ENCODE peak calls at places on chromosomes 5 and 9, in seven cellular contexts. X is bronchial epithelial cell, Q is IMR-90, K is NT2/D1, C is left ventricle myocardium inferior, U is esophagus squamous epithelium, L is endodermal cell. M is an unnamed sample.
A peak's percentile ranks its signal among the peaks of the same experiment; 100 is the strongest.

GRCh38 chr5:174503461-174504265 is 220.7 kb upstream of the MSX2 start:
- DNase-seq in X (peak; percentile 92), Q (peak; percentile 84), K (no peak), C (no peak), U (no peak), L (no peak), M (no peak)

GRCh38 chr5:104218200-104218599 is 655.6 kb upstream of the NUDT12 start:
- DNase-seq in X (no peak), Q (no peak), K (no peak), C (no peak), U (no peak), L (no peak), M (no peak)

GRCh38 chr5:143200781-143201398 is 202.6 kb downstream of the NR3C1 start:
- DNase-seq in X (peak; percentile 96), Q (peak; percentile 81), K (no peak), C (peak; percentile 48), U (no peak), L (no peak), M (peak; percentile 55)

GRCh38 chr9:70589571-70590263 is 175.3 kb upstream of the KLF9 start:
- DNase-seq in X (peak; percentile 27), Q (peak; percentile 90), K (no peak), C (peak; percentile 52), U (no peak), L (no peak), M (no peak)

GRCh38 chr5:122846051-122846567 is 696 bp downstream of the SNX24 start:
- DNase-seq in X (peak; percentile 89), Q (peak; percentile 73), K (no peak), C (no peak), U (no peak), L (no peak), M (no peak)

GRCh38 chr5:76836585-76836984 is 13.2 kb upstream of the S100Z start:
- DNase-seq in X (no peak), Q (no peak), K (no peak), C (no peak), U (no peak), L (no peak), M (peak; percentile 35)

GRCh38 chr9:86413966-86414880 is 60.0 kb upstream of the TUT7 start:
- DNase-seq in X (peak; percentile 39), Q (peak; percentile 50), K (no peak), C (no peak), U (no peak), L (no peak), M (no peak)

GRCh38 chr9:113872485-113873143 is 3.5 kb upstream of the ZNF618 start:
- DNase-seq in X (peak; percentile 82), Q (no peak), K (no peak), C (no peak), U (no peak), L (no peak), M (no peak)

GRCh38 chr9:69936427-69936826 is 107.2 kb upstream of the MAMDC2 start:
- DNase-seq in X (peak; percentile 93), Q (peak; percentile 93), K (no peak), C (no peak), U (no peak), L (no peak), M (no peak)

DNA sequence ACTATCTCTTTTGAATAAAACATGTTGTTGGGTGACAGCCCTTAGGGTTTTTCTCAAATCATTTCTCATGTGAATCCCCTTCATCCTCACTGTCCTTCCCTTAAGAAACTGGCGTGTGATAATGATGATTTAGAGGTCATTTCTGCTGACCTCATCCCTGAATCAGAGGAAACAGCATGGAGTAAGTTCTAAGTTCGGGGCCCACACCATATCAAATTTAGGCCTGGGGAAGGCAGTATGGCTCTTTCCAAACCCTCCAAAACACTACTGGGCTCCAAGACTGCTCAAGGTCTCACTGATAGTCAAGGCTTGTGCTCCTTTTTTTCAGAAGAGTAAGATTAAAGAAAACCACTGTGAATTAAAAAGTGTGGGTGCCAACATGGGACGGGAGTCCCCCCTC is 872 bp upstream of the SMIM3 start:
- DNase-seq in X (no peak), Q (no peak), K (no peak), C (no peak), U (no peak), L (no peak), M (no peak)
- H3K4me3 ChIP-seq in X (no peak overlapping the region), Q (no peak overlapping the region), K (no peak overlapping the region), C (peak overlapping the region; percentile 75), U (peak overlapping the region; percentile 79), L (peak overlapping the region; percentile 89), M (peak overlapping the region; percentile 88)

DNA sequence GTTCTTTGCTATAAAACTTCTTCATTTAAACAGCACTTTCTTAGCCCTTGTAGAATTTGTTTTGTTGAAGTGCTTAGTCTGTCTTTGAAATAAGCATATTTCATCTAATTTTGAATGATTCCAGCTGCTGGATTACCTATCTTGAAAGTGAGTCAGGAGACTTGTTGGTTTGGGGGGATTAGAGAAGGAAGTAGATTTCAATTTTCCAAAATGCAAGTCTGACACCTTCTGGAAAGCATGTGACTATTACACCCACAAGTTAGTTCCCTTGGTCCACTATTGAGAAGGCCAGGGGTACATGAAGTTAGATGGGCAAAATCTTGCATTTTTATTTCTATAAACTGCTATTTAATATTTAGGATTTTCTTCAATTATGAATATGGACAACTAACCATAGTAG is 96.4 kb upstream of the RANBP3L start:
- DNase-seq in X (peak; percentile 52), Q (peak; percentile 17), K (no peak), C (no peak), U (no peak), L (no peak), M (no peak)
- H3K4me3 ChIP-seq in X (no peak overlapping the region), Q (no peak overlapping the region), K (no peak overlapping the region), C (no peak overlapping the region), U (no peak overlapping the region), L (no peak overlapping the region), M (no peak overlapping the region)

GRCh38 chr9:94980947-94981632 is 254.6 kb downstream of the AOPEP start:
- DNase-seq in X (no peak), Q (no peak), K (peak; percentile 50), C (no peak), U (no peak), L (peak; percentile 73), M (no peak)

GRCh38 chr9:94982211-94982610 is 255.7 kb downstream of the AOPEP start:
- DNase-seq in X (no peak), Q (no peak), K (no peak), C (no peak), U (no peak), L (no peak), M (no peak)

GRCh38 chr9:94983552-94983951 is 257.1 kb downstream of the AOPEP start:
- DNase-seq in X (no peak), Q (no peak), K (no peak), C (no peak), U (no peak), L (no peak), M (no peak)

GRCh38 chr9:94979904-94980507 is 253.5 kb downstream of the AOPEP start:
- DNase-seq in X (no peak), Q (no peak), K (no peak), C (no peak), U (no peak), L (no peak), M (no peak)

GRCh38 chr9:94981661-94982060 is 255.2 kb downstream of the AOPEP start:
- DNase-seq in X (no peak), Q (no peak), K (no peak), C (no peak), U (no peak), L (no peak), M (no peak)
- H3K4me3 ChIP-seq in X (no peak overlapping the region), Q (no peak overlapping the region), K (no peak overlapping the region), C (no peak overlapping the region), U (no peak overlapping the region), L (no peak overlapping the region), M (no peak overlapping the region)

DNA sequence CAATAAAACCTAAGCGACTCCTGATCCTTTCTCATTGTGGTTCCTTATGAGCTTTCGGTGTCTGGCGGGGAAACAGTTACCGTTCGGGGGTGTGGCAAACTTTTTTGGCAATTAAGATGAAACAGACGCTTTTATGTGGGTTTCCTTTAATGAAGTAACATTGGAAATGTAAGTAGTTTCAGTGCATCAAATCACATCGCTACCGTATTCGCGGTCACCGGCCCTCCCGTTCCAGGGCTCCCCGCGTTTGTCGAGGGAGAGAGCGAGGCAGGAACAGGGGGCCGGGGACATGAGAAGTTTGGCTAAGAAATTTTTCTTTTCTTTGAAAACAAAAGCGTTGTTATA is 3.9 kb upstream of the IRX2 start:
- DNase-seq in X (no peak), Q (no peak), K (no peak), C (no peak), U (no peak), L (peak; percentile 60), M (no peak)
- H3K4me3 ChIP-seq in X (peak overlapping the region; percentile 35), Q (no peak overlapping the region), K (no peak overlapping the region), C (peak overlapping the region; percentile 56), U (no peak overlapping the region), L (peak overlapping the region; percentile 93), M (no peak overlapping the region)

GRCh38 chr9:131960311-131960710 is 119.4 kb downstream of the MED27 start:
- DNase-seq in X (peak; percentile 83), Q (peak; percentile 52), K (no peak), C (no peak), U (no peak), L (no peak), M (no peak)
- H3K4me3 ChIP-seq in X (no peak overlapping the region), Q (no peak overlapping the region), K (no peak overlapping the region), C (no peak overlapping the region), U (no peak overlapping the region), L (no peak overlapping the region), M (no peak overlapping the region)

M was measured in adrenal gland.